ENCODE peak calls at places on chromosomes 7 and 10, in ten cellular contexts. R is A549, P is suprapubic skin, I is transverse colon, V is stomach, E is ovary, A is K562, S is tibial nerve, O is SK-N-SH, Q is esophagus muscularis mucosa. M is an unnamed sample.
A peak's percentile ranks its signal among the peaks of the same experiment; 100 is the strongest.

GRCh38 chr7:132705146-132705545 is 128.9 kb upstream of the PLXNA4 start:
- DNase-seq in R (no peak), P (no peak), V (no peak), E (no peak), A (no peak), O (no peak), I (no peak), S (no peak), Q (no peak), M (no peak)

GRCh38 chr7:1043552-1044188 is 676 bp upstream of the GPR146 start:
- DNase-seq in P (no peak), R (no peak), I (peak; percentile 37), Q (no peak), E (no peak), A (no peak), V (no peak), O (no peak), S (no peak), M (no peak)

GRCh38 chr7:17298840-17299476 is 506 bp downstream of the AHR start:
- DNase-seq in Q (no peak), I (peak; percentile 56), O (peak; percentile 35), E (peak; percentile 58), S (peak; percentile 27), A (no peak), P (peak; percentile 80), R (peak; percentile 39), V (peak; percentile 49), M (peak; percentile 78)

GRCh38 chr7:94654764-94655561 is 970 bp downstream of the SGCE start:
- DNase-seq in A (no peak), R (peak; percentile 42), O (peak; percentile 70), Q (no peak), V (no peak), S (no peak), I (no peak), E (peak; percentile 73), P (no peak), M (peak; percentile 72)

GRCh38 chr10:1551636-1552338 is 185.5 kb downstream of the ADARB2 start:
- DNase-seq in S (no peak), E (no peak), Q (no peak), R (no peak), O (peak; percentile 38), V (no peak), I (no peak), P (peak; percentile 32), A (no peak), M (peak; percentile 50)

GRCh38 chr10:91745086-91745831 is 53.0 kb upstream of the TNKS2 start:
- DNase-seq in R (peak; percentile 72), P (no peak), O (no peak), S (no peak), Q (no peak), V (peak; percentile 39), E (no peak), I (no peak), A (no peak), M (no peak)

GRCh38 chr7:98630770-98631169 is 13.7 kb downstream of the NPTX2 start:
- DNase-seq in P (no peak), A (no peak), O (no peak), V (no peak), Q (no peak), E (no peak), S (no peak), I (no peak), R (no peak), M (no peak)

GRCh38 chr10:31940839-31941653 is 12.4 kb upstream of the ARHGAP12 start:
- DNase-seq in A (no peak), Q (no peak), P (peak; percentile 80), V (peak; percentile 49), S (no peak), E (no peak), O (peak; percentile 69), I (peak; percentile 40), R (peak; percentile 98), M (no peak)

GRCh38 chr7:149733554-149734513 is 39.6 kb downstream of the ZNF467 start:
- DNase-seq in R (no peak), P (peak; percentile 48), O (no peak), I (no peak), A (no peak), V (no peak), S (no peak), E (no peak), Q (no peak), M (peak; percentile 55)

GRCh38 chr7:55245271-55245723 is 119.8 kb upstream of the LANCL2 start:
- DNase-seq in I (no peak), V (no peak), S (no peak), E (no peak), R (no peak), P (no peak), A (no peak), O (no peak), Q (peak; percentile 77), M (no peak)

GRCh38 chr10:114767101-114767588 is 54.4 kb upstream of the FHIP2A start:
- DNase-seq in A (no peak), R (no peak), P (no peak), Q (no peak), O (peak; percentile 47), V (no peak), E (no peak), I (no peak), S (no peak), M (no peak)

DNA sequence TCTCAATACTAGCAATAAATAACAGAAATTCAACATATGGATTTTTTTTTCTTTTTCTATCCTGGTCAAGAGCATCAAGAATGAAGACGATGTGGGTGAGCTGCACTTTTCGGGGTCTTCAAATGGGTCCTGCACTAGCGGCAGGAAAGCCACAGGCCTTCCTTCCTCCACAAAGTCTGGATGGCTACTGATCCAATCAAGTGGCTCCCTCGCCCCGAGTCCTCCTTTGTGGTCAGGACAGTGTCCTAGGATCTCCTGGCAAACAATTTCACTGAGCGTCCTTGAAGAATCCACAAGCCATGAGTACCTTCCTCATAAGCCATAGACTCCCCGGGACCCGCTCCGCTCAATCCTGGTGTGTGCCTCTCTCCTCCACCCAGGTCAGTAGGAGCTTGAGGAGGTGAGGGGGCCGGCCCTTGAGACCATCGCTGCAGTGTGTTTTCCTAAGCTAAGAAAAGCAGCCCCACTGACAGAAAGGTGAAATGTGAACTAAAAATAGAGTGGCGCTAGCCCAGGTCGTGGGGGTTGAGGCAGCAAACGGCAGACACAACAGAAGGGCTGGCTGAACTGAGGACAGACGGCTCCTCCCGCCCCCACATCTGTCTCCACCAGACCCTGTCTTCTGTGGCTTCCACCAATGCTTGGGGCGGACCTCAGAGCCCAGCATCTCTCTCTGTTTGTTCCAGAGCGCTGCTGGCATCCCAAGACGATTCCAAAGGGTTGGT is 202.3 kb downstream of the HERPUD2 start:
- DNase-seq in O (no peak), S (no peak), A (no peak), R (no peak), V (no peak), E (no peak), P (no peak), I (no peak), Q (peak; percentile 75), M (no peak)
- TF ChIP-seq EP300 in O (no peak), S (no peak), A (no peak), R (no peak), V (no peak), E (no peak), P (no peak), I (no peak), Q (no peak), M (no peak)

GRCh38 chr10:131998845-131999681 is 17.3 kb upstream of the BNIP3 start:
- DNase-seq in E (no peak), P (no peak), S (no peak), Q (no peak), V (no peak), O (no peak), I (no peak), A (peak; percentile 26), R (no peak), M (peak; percentile 59)
- TF ChIP-seq EP300 in E (no peak), P (no peak), S (no peak), Q (no peak), V (no peak), O (no peak), I (no peak), A (no peak), R (no peak), M (no peak)

GRCh38 chr10:17645591-17646345 is 1.8 kb downstream of the STAM start:
- DNase-seq in V (no peak), S (no peak), Q (no peak), O (no peak), E (no peak), I (no peak), P (no peak), R (no peak), A (no peak), M (no peak)
- TF ChIP-seq EP300 in V (no peak), S (no peak), Q (no peak), O (no peak), E (no peak), I (no peak), P (no peak), R (no peak), A (no peak), M (no peak)

GRCh38 chr10:132538031-132538789 is 623 bp downstream of the INPP5A start:
- DNase-seq in E (peak; percentile 74), P (peak; percentile 80), R (no peak), O (no peak), A (no peak), S (no peak), V (peak; percentile 26), I (peak; percentile 24), Q (no peak), M (peak; percentile 80)

GRCh38 chr10:132540456-132540855 is 2.9 kb downstream of the INPP5A start:
- DNase-seq in I (peak; percentile 13), E (peak; percentile 63), R (no peak), Q (no peak), S (no peak), P (peak; percentile 58), V (peak; percentile 60), O (no peak), A (no peak), M (peak; percentile 80)

GRCh38 chr10:132538790-132539421 is 1.3 kb downstream of the INPP5A start:
- DNase-seq in O (peak; percentile 9), A (no peak), S (no peak), V (no peak), Q (no peak), E (peak; percentile 45), R (no peak), P (peak; percentile 64), I (peak; percentile 10), M (peak; percentile 66)

GRCh38 chr10:132539894-132540293 is 2.3 kb downstream of the INPP5A start:
- DNase-seq in V (no peak), A (no peak), O (no peak), E (no peak), I (no peak), S (no peak), P (no peak), R (no peak), Q (no peak), M (peak; percentile 60)

DNA sequence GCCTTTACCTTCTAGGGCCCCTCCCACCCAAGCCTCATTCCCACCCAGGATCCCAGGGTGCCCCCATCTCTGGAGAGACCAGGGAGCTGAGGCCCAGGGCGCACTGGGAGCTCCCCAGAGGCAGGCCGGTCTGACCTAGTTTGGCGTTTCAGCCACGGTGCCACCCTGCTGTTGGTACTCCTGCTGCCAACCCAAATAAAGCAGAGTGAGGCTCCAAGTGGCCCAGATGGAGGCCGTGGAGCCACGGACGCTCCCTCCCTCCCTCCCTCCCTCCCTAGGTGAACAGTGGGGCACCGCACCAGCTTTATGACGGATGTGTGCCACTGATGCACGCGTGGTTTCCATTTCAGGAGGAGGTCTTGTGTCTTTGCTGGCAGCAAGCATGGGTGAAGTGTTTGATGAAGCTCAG is 1.8 kb downstream of the INPP5A start:
- DNase-seq in V (peak; percentile 76), Q (no peak), A (no peak), P (peak; percentile 70), E (peak; percentile 42), O (no peak), R (no peak), I (peak; percentile 19), S (no peak), M (peak; percentile 88)
- TF ChIP-seq EP300 in V (no peak), Q (no peak), A (no peak), P (no peak), E (no peak), O (no peak), R (no peak), I (no peak), S (no peak), M (no peak)